ENCODE peak calls at places on chromosomes 16 and 17, in seven cellular contexts. T is stimulated activated CD4-positive, alpha-beta T cell treated with anti-CD3 and anti-CD28 coated beads, Interleukin-15, amount 100 ng/mL, for 24 hours; V is NCI-H82; B is glutamatergic neuron; P is MM.1S; L is HuH-7.5; M is Right ventricle myocardium inferior. G is an unnamed sample.

GRCh38 chr16:58476791-58477190 is 23.2 kb upstream of the NDRG4 start:
- DNase-seq in B (no peak), M (no peak), V (no peak), P (no peak), T (no peak), L (no peak), G (no peak)

GRCh38 chr16:88732172-88732960 is 26.1 kb downstream of the CTU2 start:
- DNase-seq in M (peak; percentile 8), T (no peak), B (no peak), V (no peak), P (no peak), L (no peak), G (no peak)

GRCh38 chr17:51435171-51435552 is 174.8 kb downstream of the UTP18 start:
- DNase-seq in M (no peak), P (no peak), L (no peak), V (no peak), B (no peak), T (peak; percentile 30), G (no peak)

GRCh38 chr16:5918553-5919127 is 821.0 kb upstream of the EEF2KMT start:
- DNase-seq in T (no peak), P (peak; percentile 24), L (no peak), B (peak; percentile 22), V (peak; percentile 37), M (no peak), G (no peak)

GRCh38 chr17:76501018-76501826 is at the start of gene RHBDF2:
- DNase-seq in L (peak; percentile 91), T (peak; percentile 95), P (peak; percentile 86), V (peak; percentile 89), B (peak; percentile 78), M (peak; percentile 97), G (peak; percentile 94)

GRCh38 chr16:29668267-29668666 is 5.2 kb downstream of the SPN start:
- DNase-seq in L (no peak), V (no peak), M (no peak), B (no peak), P (no peak), T (no peak), G (no peak)

GRCh38 chr16:27195941-27196595 is 7.3 kb upstream of the KDM8 start:
- DNase-seq in P (no peak), B (no peak), V (no peak), L (no peak), T (no peak), M (no peak), G (no peak)

GRCh38 chr17:27733771-27734170 is 66.6 kb downstream of the NOS2 start:
- DNase-seq in M (no peak), P (no peak), B (no peak), L (no peak), V (no peak), T (no peak), G (no peak)

GRCh38 chr17:77206125-77206523 is 65.4 kb downstream of the SEC14L1 start:
- DNase-seq in M (no peak), L (no peak), V (no peak), B (no peak), T (no peak), P (no peak), G (no peak)

GRCh38 chr16:78628526-78628925 is 529.1 kb downstream of the WWOX start:
- DNase-seq in V (peak; percentile 25), B (no peak), P (no peak), L (no peak), M (no peak), T (no peak), G (no peak)

GRCh38 chr17:73362697-73363096 is 50.9 kb upstream of the CDC42EP4 start:
- DNase-seq in L (no peak), V (no peak), M (peak; percentile 43), B (no peak), P (no peak), T (no peak), G (no peak)

GRCh38 chr16:86041807-86042206 is 142.8 kb downstream of the IRF8 start:
- DNase-seq in P (no peak), B (no peak), T (no peak), V (no peak), M (no peak), L (no peak), G (no peak)

G was measured in OCI-LY7.